ENCODE peak calls at places on chromosomes 16 and 17, in nine cellular contexts. F, C, Q, R, Z, V, J, H and L are unnamed samples. For H3K36me3, the result is how much of the 10 kb centered on the place peaks cover.

GRCh38 chr16:5479925-5480324 is 382.3 kb upstream of the EEF2KMT start:
- DNase-seq in R (no peak), V (no peak), J (no peak), Z (no peak), Q (peak), F (no peak), H (no peak), C (no peak), L (no peak)

GRCh38 chr16:86986136-86986535 is 331.1 kb downstream of the C16orf95 start:
- DNase-seq in H (no peak), F (no peak), V (no peak), R (no peak), J (no peak), C (no peak), Z (no peak), Q (peak), L (no peak)

GRCh38 chr16:22352726-22353125 is 21.7 kb downstream of the CDR2 start:
- DNase-seq in J (no peak), Q (no peak), F (no peak), R (no peak), H (no peak), Z (no peak), V (no peak), C (no peak), L (no peak)

GRCh38 chr17:876272-876671 is 94.1 kb downstream of the MRM3 start:
- DNase-seq in Z (no peak), C (no peak), Q (no peak), V (no peak), F (no peak), H (no peak), J (no peak), R (no peak), L (no peak)

GRCh38 chr16:50622643-50623369 is 58.3 kb downstream of the SNX20 start:
- DNase-seq in Q (no peak), V (no peak), F (no peak), H (no peak), C (no peak), J (no peak), R (no peak), Z (no peak), L (no peak)

GRCh38 chr16:27289669-27290068 is 21.1 kb upstream of the NSMCE1 start:
- DNase-seq in H (no peak), Q (no peak), V (no peak), F (no peak), R (no peak), C (no peak), Z (no peak), J (no peak), L (no peak)

GRCh38 chr17:51397361-51398127 is 137.2 kb downstream of the UTP18 start:
- DNase-seq in F (no peak), R (no peak), H (no peak), Z (no peak), V (no peak), J (no peak), Q (peak), C (no peak), L (no peak)

GRCh38 chr16:87831421-87832136 is 37.7 kb downstream of the SLC7A5 start:
- DNase-seq in C (no peak), Z (no peak), J (no peak), Q (no peak), H (no peak), F (no peak), R (no peak), V (no peak), L (no peak)

GRCh38 chr16:85600078-85600477 is 13.0 kb upstream of the GSE1 start:
- DNase-seq in J (no peak), H (no peak), Q (no peak), Z (no peak), F (no peak), C (no peak), R (no peak), V (no peak), L (no peak)

GRCh38 chr17:64641499-64641898 is 20.6 kb downstream of the SMURF2 start:
- DNase-seq in C (no peak), Z (peak), Q (no peak), H (no peak), J (no peak), V (no peak), F (no peak), R (no peak), L (no peak)

GRCh38 chr17:7043544-7044268 is at the start of gene SLC16A11:
- DNase-seq in V (peak), Q (peak), R (no peak), F (peak), J (peak), Z (no peak), H (no peak), C (peak), L (peak)

GRCh38 chr17:47864791-47865216 is 13.8 kb upstream of the SP6 start:
- DNase-seq in V (no peak), J (no peak), Z (no peak), H (no peak), Q (no peak), F (no peak), R (no peak), C (no peak), L (no peak)

GRCh38 chr17:60577147-60577925 is 22.7 kb upstream of the PPM1D start:
- DNase-seq in V (no peak), Q (peak), Z (peak), H (no peak), R (no peak), C (peak), F (peak), J (no peak), L (no peak)

GRCh38 chr17:2700491-2701141 is 10.9 kb downstream of the CLUH start:
- DNase-seq in R (peak), F (no peak), Q (peak), V (peak), J (peak), Z (no peak), H (no peak), C (no peak), L (peak)

GRCh38 chr17:77479817-77480508 is 339.2 kb downstream of the SEC14L1 start:
- DNase-seq in C (no peak), Q (peak), Z (peak), V (no peak), R (no peak), H (no peak), J (no peak), F (no peak), L (no peak)

GRCh38 chr16:30184430-30185140 is 1.2 kb downstream of the CORO1A start:
- DNase-seq in J (peak), V (peak), C (peak), F (peak), H (no peak), R (no peak), Q (peak), Z (no peak), L (peak)

GRCh38 chr17:42459256-42459982 is 741 bp downstream of the ATP6V0A1 start:
- DNase-seq in J (peak), F (peak), V (peak), Q (peak), R (peak), Z (peak), H (no peak), C (peak), L (peak)

GRCh38 chr16:27313422-27314160 is at the start of gene IL4R:
- DNase-seq in J (peak), R (peak), H (peak), V (peak), F (peak), Q (peak), C (peak), Z (peak), L (peak)

GRCh38 chr16:59192551-59193199 is 458.6 kb upstream of the GOT2 start:
- DNase-seq in Z (peak), Q (peak), C (no peak), J (no peak), F (peak), H (no peak), R (no peak), V (no peak), L (no peak)

GRCh38 chr17:48729335-48730239 is 1.0 kb upstream of the HOXB13 start:
- DNase-seq in H (no peak), C (no peak), R (no peak), Z (no peak), F (peak), Q (peak), J (no peak), V (no peak), L (no peak)

GRCh38 chr16:68372806-68373205 is 62.0 kb downstream of the PRMT7 start:
- DNase-seq in H (no peak), Z (no peak), Q (no peak), C (no peak), V (no peak), R (no peak), F (no peak), J (peak), L (no peak)

GRCh38 chr17:42781639-42782401 is 1.4 kb downstream of the WNK4 start:
- DNase-seq in R (no peak), Z (no peak), F (no peak), H (no peak), C (peak), V (no peak), J (no peak), Q (no peak), L (no peak)

GRCh38 chr17:41772218-41772585 is 14.3 kb downstream of the JUP start:
- DNase-seq in V (no peak), F (peak), H (no peak), Q (peak), C (peak), J (no peak), R (no peak), Z (no peak), L (peak)

GRCh38 chr17:4703330-4703691 is 626 bp downstream of the PELP1 start:
- DNase-seq in V (no peak), R (no peak), Q (no peak), F (no peak), Z (no peak), H (no peak), C (no peak), J (no peak), L (no peak)

GRCh38 chr16:31052131-31052530 is 18.8 kb downstream of the STX4 start:
- DNase-seq in Q (no peak), V (no peak), C (peak), Z (peak), J (no peak), H (no peak), R (no peak), F (no peak), L (no peak)

GRCh38 chr17:6084226-6085161 is 14.3 kb downstream of the WSCD1 start:
- DNase-seq in Q (no peak), J (peak), F (no peak), R (no peak), Z (peak), C (no peak), H (no peak), V (no peak), L (no peak)

GRCh38 chr17:40318835-40319332 is 9.9 kb downstream of the RARA start:
- DNase-seq in C (no peak), R (no peak), H (no peak), Z (no peak), V (peak), Q (peak), J (no peak), F (peak), L (peak)

GRCh38 chr16:49939495-49939894 is 83.6 kb upstream of the ZNF423 start:
- DNase-seq in R (no peak), C (no peak), V (no peak), Q (no peak), J (no peak), H (no peak), F (no peak), Z (no peak), L (no peak)

GRCh38 chr17:73663614-73664013 is 19.4 kb upstream of the SDK2 start:
- DNase-seq in V (no peak), F (no peak), Q (no peak), J (no peak), C (no peak), Z (no peak), H (no peak), R (no peak), L (no peak)

GRCh38 chr17:34598161-34598776 is 18.9 kb downstream of the TMEM132E start:
- DNase-seq in H (no peak), Q (peak), F (no peak), V (no peak), Z (no peak), R (no peak), J (no peak), C (no peak), L (no peak)

GRCh38 chr17:2704031-2704889 is 7.3 kb downstream of the CLUH start:
- DNase-seq in F (no peak), Q (peak), V (no peak), Z (no peak), J (peak), C (no peak), H (no peak), R (no peak), L (peak)

GRCh38 chr16:62445909-62446308 is 409.7 kb upstream of the CDH8 start:
- DNase-seq in J (no peak), V (no peak), C (no peak), Z (no peak), R (no peak), F (no peak), Q (no peak), H (no peak), L (no peak)

DNA sequence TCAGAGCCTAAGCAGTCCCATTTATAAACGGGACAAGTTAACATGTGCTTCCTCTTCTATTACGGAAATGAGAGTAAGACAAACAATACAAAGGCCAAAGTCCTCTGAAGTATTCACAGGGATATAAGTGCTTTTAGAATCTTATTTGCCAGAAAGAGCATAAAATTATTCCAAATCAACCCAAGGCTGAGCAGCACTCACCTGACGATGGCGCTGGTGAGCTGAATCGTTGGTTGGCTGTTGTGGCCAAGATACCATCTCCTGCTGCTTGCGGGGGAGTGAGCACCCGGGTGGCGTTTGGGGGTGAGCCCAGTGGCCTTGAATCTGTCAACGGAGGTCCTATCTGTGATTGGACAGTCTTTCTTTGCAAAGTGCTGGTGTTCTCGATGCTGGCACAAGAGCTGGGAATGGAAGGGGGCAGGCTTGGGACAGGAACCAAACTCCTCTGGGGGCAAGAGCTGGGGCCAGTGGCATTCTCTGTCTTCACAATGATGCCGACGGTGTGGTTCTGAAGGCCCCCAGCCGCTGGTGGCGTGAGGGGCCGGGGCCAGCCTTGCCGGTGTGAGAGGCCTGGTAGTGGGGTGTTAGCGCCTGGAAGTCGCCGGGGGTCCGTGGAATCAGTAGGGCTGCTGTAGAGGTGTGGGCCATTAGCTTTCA is 9.5 kb upstream of the DHRS13 start:
- DNase-seq in V (no peak), R (no peak), F (peak), H (no peak), Q (peak), C (peak), J (no peak), Z (no peak), L (no peak)
- TF ChIP-seq CTCF in V (no peak), R (no peak), F (peak), H (no peak), Q (peak), C (peak), J (no peak), Z (no peak), L (peak)

DNA sequence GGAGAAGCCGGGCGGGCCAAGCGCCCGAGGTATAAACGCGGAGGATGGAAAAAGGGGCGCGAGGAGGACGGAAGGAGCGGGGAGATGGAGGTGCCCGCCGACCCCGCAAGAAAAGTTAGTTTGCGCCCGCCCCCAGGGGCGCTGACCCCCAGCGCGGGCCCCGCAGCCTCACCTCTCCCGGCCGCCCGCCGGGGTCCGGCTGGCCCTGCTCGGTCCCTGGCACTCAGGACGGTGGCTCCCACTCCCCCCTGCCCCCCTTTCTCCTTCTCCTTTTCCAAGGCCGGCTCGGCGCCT is 161 bp downstream of the CASKIN2 start:
- DNase-seq in J (no peak), Z (no peak), F (no peak), Q (no peak), H (no peak), V (no peak), C (no peak), R (no peak), L (no peak)
- H3K27ac ChIP-seq in J (peak), Z (peak), F (peak), Q (peak), H (peak), V (peak), C (peak), R (peak), L (peak)

GRCh38 chr16:2472885-2473284 is 1.8 kb downstream of the NTN3 start:
- DNase-seq in V (no peak), J (no peak), C (no peak), Q (no peak), F (no peak), R (no peak), Z (no peak), H (no peak), L (no peak)

GRCh38 chr16:2473425-2473926 is 1.5 kb upstream of the TBC1D24 start:
- DNase-seq in Q (peak), Z (no peak), V (no peak), F (no peak), J (no peak), C (no peak), R (no peak), H (no peak), L (no peak)

GRCh38 chr16:2474877-2475412 is at the start of gene TBC1D24:
- DNase-seq in F (peak), R (peak), J (peak), H (no peak), C (peak), V (peak), Q (peak), Z (peak), L (peak)

GRCh38 chr16:2475413-2476344 is 752 bp downstream of the TBC1D24 start:
- DNase-seq in C (peak), R (no peak), V (no peak), F (no peak), J (no peak), H (no peak), Z (no peak), Q (peak), L (peak)

GRCh38 chr16:2473999-2474876 is 689 bp upstream of the TBC1D24 start:
- DNase-seq in V (peak), J (peak), Q (peak), F (peak), Z (no peak), H (no peak), R (no peak), C (peak), L (peak)
- H3K36me3 ChIP-seq in V (under half), J (under half), Q (under half), F (under half), Z (under half), H (under half), R (under half), C (under half), L (under half)

DNA sequence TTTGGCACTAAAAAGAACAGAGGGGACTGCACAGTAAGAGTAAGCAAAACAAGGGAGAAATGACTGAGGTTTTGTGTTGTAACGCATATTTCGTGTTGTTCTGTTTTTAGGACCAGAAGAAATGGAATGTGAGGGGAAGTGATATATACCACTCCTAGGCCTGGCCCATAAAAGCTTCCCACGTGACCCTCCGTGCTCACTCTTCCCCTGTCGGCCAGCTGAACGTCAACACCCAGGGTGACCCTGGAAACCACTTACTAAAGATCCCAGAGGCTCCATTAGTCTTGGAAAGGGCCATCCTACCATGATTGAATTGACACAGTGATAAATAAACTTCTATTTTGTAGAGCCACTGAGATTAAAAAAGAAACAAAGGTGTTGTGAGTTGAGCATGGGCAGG is 79.8 kb downstream of the HELZ start:
- DNase-seq in H (no peak), R (peak), J (no peak), V (peak), Q (no peak), Z (peak), F (no peak), C (no peak), L (no peak)
- TF ChIP-seq CTCF in H (no peak), R (no peak), J (no peak), V (no peak), Q (no peak), Z (no peak), F (no peak), C (no peak), L (peak)

DNA sequence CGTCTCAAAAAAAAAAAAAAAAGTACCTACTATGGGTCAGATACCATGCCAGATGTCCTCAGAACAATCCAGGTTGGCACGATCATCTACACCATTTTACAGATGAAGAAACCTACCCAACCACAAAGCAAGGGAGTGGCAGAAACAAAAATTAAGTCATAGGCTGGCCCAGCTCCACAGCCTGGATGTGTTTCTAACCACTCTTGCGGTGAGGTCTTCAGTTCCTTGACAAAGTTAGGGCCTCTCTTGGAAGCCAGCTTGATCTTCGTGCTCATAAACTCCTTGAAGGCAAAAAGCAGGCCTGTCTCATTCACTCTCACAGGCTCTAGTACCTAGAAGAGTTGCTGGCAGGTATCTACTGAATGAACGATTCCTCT is 6.2 kb downstream of the GGA2 start:
- DNase-seq in C (no peak), F (no peak), H (no peak), Z (peak), V (no peak), J (peak), Q (no peak), R (no peak), L (no peak)
- H3K27ac ChIP-seq in C (peak), F (no peak), H (peak), Z (no peak), V (peak), J (peak), Q (peak), R (no peak), L (peak)